ENCODE peak calls at places on chromosomes 13 and 19, in eight cellular contexts. One of them, this sample, is unnamed.

GRCh38 chr19:2800506-2800905 is 15.2 kb downstream of the THOP1 start:
- DNase-seq in psoas muscle: no peak
- DNase-seq in stimulated activated CD4-positive, alpha-beta T cell treated with anti-CD3 and anti-CD28 coated beads, Interleukin-1b, Interleukin-23, amount 100 ng/mL, for 24 hours: no peak
- DNase-seq in CD4-positive, alpha-beta memory T cell: no peak
- DNase-seq in kidney glomerular epithelial cell: no peak
- DNase-seq in NCI-H2081: no peak
- DNase-seq in NB4: no peak
- DNase-seq in stimulated activated CD8-positive, alpha-beta memory T cell treated with anti-CD3 and anti-CD28 coated beads, Interleukin-12 subunit alpha, Interleukin-12 subunit beta, amount 100 ng/mL, for 1 hour: no peak
- DNase-seq in this sample: no peak

GRCh38 chr13:84297246-84297645 is 415.0 kb upstream of the SLITRK1 start:
- DNase-seq in psoas muscle: no peak
- DNase-seq in stimulated activated CD4-positive, alpha-beta T cell treated with anti-CD3 and anti-CD28 coated beads, Interleukin-1b, Interleukin-23, amount 100 ng/mL, for 24 hours: no peak
- DNase-seq in CD4-positive, alpha-beta memory T cell: no peak
- DNase-seq in kidney glomerular epithelial cell: no peak
- DNase-seq in NCI-H2081: no peak
- DNase-seq in NB4: no peak
- DNase-seq in stimulated activated CD8-positive, alpha-beta memory T cell treated with anti-CD3 and anti-CD28 coated beads, Interleukin-12 subunit alpha, Interleukin-12 subunit beta, amount 100 ng/mL, for 1 hour: no peak
- DNase-seq in this sample: no peak

GRCh38 chr19:52291781-52292180 is 5.2 kb upstream of the ZNF480 start:
- DNase-seq in psoas muscle: no peak
- DNase-seq in stimulated activated CD4-positive, alpha-beta T cell treated with anti-CD3 and anti-CD28 coated beads, Interleukin-1b, Interleukin-23, amount 100 ng/mL, for 24 hours: no peak
- DNase-seq in CD4-positive, alpha-beta memory T cell: no peak
- DNase-seq in kidney glomerular epithelial cell: no peak
- DNase-seq in NCI-H2081: no peak
- DNase-seq in NB4: no peak
- DNase-seq in stimulated activated CD8-positive, alpha-beta memory T cell treated with anti-CD3 and anti-CD28 coated beads, Interleukin-12 subunit alpha, Interleukin-12 subunit beta, amount 100 ng/mL, for 1 hour: no peak
- DNase-seq in this sample: no peak

GRCh38 chr13:59494560-59494970 is 669.2 kb downstream of the DIAPH3 start:
- DNase-seq in psoas muscle: no peak
- DNase-seq in stimulated activated CD4-positive, alpha-beta T cell treated with anti-CD3 and anti-CD28 coated beads, Interleukin-1b, Interleukin-23, amount 100 ng/mL, for 24 hours: no peak
- DNase-seq in CD4-positive, alpha-beta memory T cell: no peak
- DNase-seq in kidney glomerular epithelial cell: peak; percentile 61
- DNase-seq in NCI-H2081: no peak
- DNase-seq in NB4: no peak
- DNase-seq in stimulated activated CD8-positive, alpha-beta memory T cell treated with anti-CD3 and anti-CD28 coated beads, Interleukin-12 subunit alpha, Interleukin-12 subunit beta, amount 100 ng/mL, for 1 hour: no peak
- DNase-seq in this sample: no peak

GRCh38 chr19:5673752-5674151 is 6.6 kb downstream of the MICOS13 start:
- DNase-seq in psoas muscle: no peak
- DNase-seq in stimulated activated CD4-positive, alpha-beta T cell treated with anti-CD3 and anti-CD28 coated beads, Interleukin-1b, Interleukin-23, amount 100 ng/mL, for 24 hours: no peak
- DNase-seq in CD4-positive, alpha-beta memory T cell: no peak
- DNase-seq in kidney glomerular epithelial cell: no peak
- DNase-seq in NCI-H2081: no peak
- DNase-seq in NB4: no peak
- DNase-seq in stimulated activated CD8-positive, alpha-beta memory T cell treated with anti-CD3 and anti-CD28 coated beads, Interleukin-12 subunit alpha, Interleukin-12 subunit beta, amount 100 ng/mL, for 1 hour: no peak
- DNase-seq in this sample: no peak

GRCh38 chr19:47176071-47176626 is 45.5 kb downstream of the SAE1 start:
- DNase-seq in psoas muscle: no peak
- DNase-seq in stimulated activated CD4-positive, alpha-beta T cell treated with anti-CD3 and anti-CD28 coated beads, Interleukin-1b, Interleukin-23, amount 100 ng/mL, for 24 hours: no peak
- DNase-seq in CD4-positive, alpha-beta memory T cell: no peak
- DNase-seq in kidney glomerular epithelial cell: no peak
- DNase-seq in NCI-H2081: no peak
- DNase-seq in NB4: no peak
- DNase-seq in stimulated activated CD8-positive, alpha-beta memory T cell treated with anti-CD3 and anti-CD28 coated beads, Interleukin-12 subunit alpha, Interleukin-12 subunit beta, amount 100 ng/mL, for 1 hour: no peak
- DNase-seq in this sample: no peak

GRCh38 chr19:8391274-8392016 is 1.3 kb downstream of the RAB11B start:
- DNase-seq in psoas muscle: peak; percentile 60
- DNase-seq in stimulated activated CD4-positive, alpha-beta T cell treated with anti-CD3 and anti-CD28 coated beads, Interleukin-1b, Interleukin-23, amount 100 ng/mL, for 24 hours: no peak
- DNase-seq in CD4-positive, alpha-beta memory T cell: no peak
- DNase-seq in kidney glomerular epithelial cell: no peak
- DNase-seq in NCI-H2081: no peak
- DNase-seq in NB4: peak; percentile 47
- DNase-seq in stimulated activated CD8-positive, alpha-beta memory T cell treated with anti-CD3 and anti-CD28 coated beads, Interleukin-12 subunit alpha, Interleukin-12 subunit beta, amount 100 ng/mL, for 1 hour: no peak
- DNase-seq in this sample: no peak

GRCh38 chr19:1257475-1258160 is 9.2 kb downstream of the MIDN start:
- DNase-seq in psoas muscle: no peak
- DNase-seq in stimulated activated CD4-positive, alpha-beta T cell treated with anti-CD3 and anti-CD28 coated beads, Interleukin-1b, Interleukin-23, amount 100 ng/mL, for 24 hours: no peak
- DNase-seq in CD4-positive, alpha-beta memory T cell: no peak
- DNase-seq in kidney glomerular epithelial cell: no peak
- DNase-seq in NCI-H2081: no peak
- DNase-seq in NB4: no peak
- DNase-seq in stimulated activated CD8-positive, alpha-beta memory T cell treated with anti-CD3 and anti-CD28 coated beads, Interleukin-12 subunit alpha, Interleukin-12 subunit beta, amount 100 ng/mL, for 1 hour: no peak
- DNase-seq in this sample: no peak

GRCh38 chr13:111047326-111047725 is 67.8 kb upstream of the ARHGEF7 start:
- DNase-seq in psoas muscle: no peak
- DNase-seq in stimulated activated CD4-positive, alpha-beta T cell treated with anti-CD3 and anti-CD28 coated beads, Interleukin-1b, Interleukin-23, amount 100 ng/mL, for 24 hours: no peak
- DNase-seq in CD4-positive, alpha-beta memory T cell: no peak
- DNase-seq in kidney glomerular epithelial cell: no peak
- DNase-seq in NCI-H2081: no peak
- DNase-seq in NB4: no peak
- DNase-seq in stimulated activated CD8-positive, alpha-beta memory T cell treated with anti-CD3 and anti-CD28 coated beads, Interleukin-12 subunit alpha, Interleukin-12 subunit beta, amount 100 ng/mL, for 1 hour: no peak
- DNase-seq in this sample: no peak

GRCh38 chr13:98324105-98324504 is 147.0 kb upstream of the RNF113B start:
- DNase-seq in psoas muscle: no peak
- DNase-seq in stimulated activated CD4-positive, alpha-beta T cell treated with anti-CD3 and anti-CD28 coated beads, Interleukin-1b, Interleukin-23, amount 100 ng/mL, for 24 hours: no peak
- DNase-seq in CD4-positive, alpha-beta memory T cell: no peak
- DNase-seq in kidney glomerular epithelial cell: no peak
- DNase-seq in NCI-H2081: peak; percentile 73
- DNase-seq in NB4: no peak
- DNase-seq in stimulated activated CD8-positive, alpha-beta memory T cell treated with anti-CD3 and anti-CD28 coated beads, Interleukin-12 subunit alpha, Interleukin-12 subunit beta, amount 100 ng/mL, for 1 hour: no peak
- DNase-seq in this sample: no peak

GRCh38 chr13:98301721-98302120 is 124.7 kb upstream of the RNF113B start:
- DNase-seq in psoas muscle: no peak
- DNase-seq in stimulated activated CD4-positive, alpha-beta T cell treated with anti-CD3 and anti-CD28 coated beads, Interleukin-1b, Interleukin-23, amount 100 ng/mL, for 24 hours: no peak
- DNase-seq in CD4-positive, alpha-beta memory T cell: no peak
- DNase-seq in kidney glomerular epithelial cell: no peak
- DNase-seq in NCI-H2081: no peak
- DNase-seq in NB4: no peak
- DNase-seq in stimulated activated CD8-positive, alpha-beta memory T cell treated with anti-CD3 and anti-CD28 coated beads, Interleukin-12 subunit alpha, Interleukin-12 subunit beta, amount 100 ng/mL, for 1 hour: no peak
- DNase-seq in this sample: no peak

GRCh38 chr19:55086730-55087541 is 11.3 kb downstream of the EPS8L1 start:
- DNase-seq in psoas muscle: peak; percentile 96
- DNase-seq in stimulated activated CD4-positive, alpha-beta T cell treated with anti-CD3 and anti-CD28 coated beads, Interleukin-1b, Interleukin-23, amount 100 ng/mL, for 24 hours: no peak
- DNase-seq in CD4-positive, alpha-beta memory T cell: no peak
- DNase-seq in kidney glomerular epithelial cell: peak; percentile 85
- DNase-seq in NCI-H2081: peak; percentile 23
- DNase-seq in NB4: no peak
- DNase-seq in stimulated activated CD8-positive, alpha-beta memory T cell treated with anti-CD3 and anti-CD28 coated beads, Interleukin-12 subunit alpha, Interleukin-12 subunit beta, amount 100 ng/mL, for 1 hour: no peak
- DNase-seq in this sample: no peak

GRCh38 chr19:2101417-2102335 is 5.0 kb downstream of the IZUMO4 start:
- DNase-seq in psoas muscle: no peak
- DNase-seq in stimulated activated CD4-positive, alpha-beta T cell treated with anti-CD3 and anti-CD28 coated beads, Interleukin-1b, Interleukin-23, amount 100 ng/mL, for 24 hours: no peak
- DNase-seq in CD4-positive, alpha-beta memory T cell: no peak
- DNase-seq in kidney glomerular epithelial cell: no peak
- DNase-seq in NCI-H2081: no peak
- DNase-seq in NB4: no peak
- DNase-seq in stimulated activated CD8-positive, alpha-beta memory T cell treated with anti-CD3 and anti-CD28 coated beads, Interleukin-12 subunit alpha, Interleukin-12 subunit beta, amount 100 ng/mL, for 1 hour: no peak
- DNase-seq in this sample: no peak

GRCh38 chr13:46389985-46390384 is 2.9 kb upstream of the RUBCNL start:
- DNase-seq in psoas muscle: peak; percentile 46
- DNase-seq in stimulated activated CD4-positive, alpha-beta T cell treated with anti-CD3 and anti-CD28 coated beads, Interleukin-1b, Interleukin-23, amount 100 ng/mL, for 24 hours: no peak
- DNase-seq in CD4-positive, alpha-beta memory T cell: peak; percentile 6
- DNase-seq in kidney glomerular epithelial cell: peak; percentile 41
- DNase-seq in NCI-H2081: no peak
- DNase-seq in NB4: peak; percentile 79
- DNase-seq in stimulated activated CD8-positive, alpha-beta memory T cell treated with anti-CD3 and anti-CD28 coated beads, Interleukin-12 subunit alpha, Interleukin-12 subunit beta, amount 100 ng/mL, for 1 hour: no peak
- DNase-seq in this sample: peak; percentile 64

GRCh38 chr19:43589277-43589676 is 6.7 kb downstream of the IRGQ start:
- DNase-seq in psoas muscle: no peak
- DNase-seq in stimulated activated CD4-positive, alpha-beta T cell treated with anti-CD3 and anti-CD28 coated beads, Interleukin-1b, Interleukin-23, amount 100 ng/mL, for 24 hours: no peak
- DNase-seq in CD4-positive, alpha-beta memory T cell: no peak
- DNase-seq in kidney glomerular epithelial cell: no peak
- DNase-seq in NCI-H2081: no peak
- DNase-seq in NB4: no peak
- DNase-seq in stimulated activated CD8-positive, alpha-beta memory T cell treated with anti-CD3 and anti-CD28 coated beads, Interleukin-12 subunit alpha, Interleukin-12 subunit beta, amount 100 ng/mL, for 1 hour: no peak
- DNase-seq in this sample: no peak

GRCh38 chr19:29528350-29528945 is 2.7 kb downstream of the VSTM2B start:
- DNase-seq in psoas muscle: peak; percentile 55
- DNase-seq in stimulated activated CD4-positive, alpha-beta T cell treated with anti-CD3 and anti-CD28 coated beads, Interleukin-1b, Interleukin-23, amount 100 ng/mL, for 24 hours: peak; percentile 29
- DNase-seq in CD4-positive, alpha-beta memory T cell: peak; percentile 11
- DNase-seq in kidney glomerular epithelial cell: peak; percentile 26
- DNase-seq in NCI-H2081: peak; percentile 2
- DNase-seq in NB4: peak; percentile 85
- DNase-seq in stimulated activated CD8-positive, alpha-beta memory T cell treated with anti-CD3 and anti-CD28 coated beads, Interleukin-12 subunit alpha, Interleukin-12 subunit beta, amount 100 ng/mL, for 1 hour: peak; percentile 11
- DNase-seq in this sample: no peak

GRCh38 chr13:105703843-105704242 is 831.6 kb downstream of the EFNB2 start:
- DNase-seq in psoas muscle: no peak
- DNase-seq in stimulated activated CD4-positive, alpha-beta T cell treated with anti-CD3 and anti-CD28 coated beads, Interleukin-1b, Interleukin-23, amount 100 ng/mL, for 24 hours: no peak
- DNase-seq in CD4-positive, alpha-beta memory T cell: no peak
- DNase-seq in kidney glomerular epithelial cell: no peak
- DNase-seq in NCI-H2081: no peak
- DNase-seq in NB4: no peak
- DNase-seq in stimulated activated CD8-positive, alpha-beta memory T cell treated with anti-CD3 and anti-CD28 coated beads, Interleukin-12 subunit alpha, Interleukin-12 subunit beta, amount 100 ng/mL, for 1 hour: no peak
- DNase-seq in this sample: no peak

GRCh38 chr19:10510301-10510802 is 6.9 kb downstream of the S1PR5 start:
- DNase-seq in psoas muscle: no peak
- DNase-seq in stimulated activated CD4-positive, alpha-beta T cell treated with anti-CD3 and anti-CD28 coated beads, Interleukin-1b, Interleukin-23, amount 100 ng/mL, for 24 hours: no peak
- DNase-seq in CD4-positive, alpha-beta memory T cell: peak; percentile 53
- DNase-seq in kidney glomerular epithelial cell: no peak
- DNase-seq in NCI-H2081: no peak
- DNase-seq in NB4: peak; percentile 67
- DNase-seq in stimulated activated CD8-positive, alpha-beta memory T cell treated with anti-CD3 and anti-CD28 coated beads, Interleukin-12 subunit alpha, Interleukin-12 subunit beta, amount 100 ng/mL, for 1 hour: no peak
- DNase-seq in this sample: peak; percentile 47

GRCh38 chr13:42970824-42971669 is 21.0 kb downstream of the EPSTI1 start:
- DNase-seq in psoas muscle: no peak
- DNase-seq in stimulated activated CD4-positive, alpha-beta T cell treated with anti-CD3 and anti-CD28 coated beads, Interleukin-1b, Interleukin-23, amount 100 ng/mL, for 24 hours: no peak
- DNase-seq in CD4-positive, alpha-beta memory T cell: peak; percentile 50
- DNase-seq in kidney glomerular epithelial cell: peak; percentile 10
- DNase-seq in NCI-H2081: peak; percentile 20
- DNase-seq in NB4: peak; percentile 67
- DNase-seq in stimulated activated CD8-positive, alpha-beta memory T cell treated with anti-CD3 and anti-CD28 coated beads, Interleukin-12 subunit alpha, Interleukin-12 subunit beta, amount 100 ng/mL, for 1 hour: peak; percentile 19
- DNase-seq in this sample: peak; percentile 53

GRCh38 chr19:38391911-38392464 is 3.5 kb downstream of the SPRED3 start:
- DNase-seq in psoas muscle: no peak
- DNase-seq in stimulated activated CD4-positive, alpha-beta T cell treated with anti-CD3 and anti-CD28 coated beads, Interleukin-1b, Interleukin-23, amount 100 ng/mL, for 24 hours: no peak
- DNase-seq in CD4-positive, alpha-beta memory T cell: no peak
- DNase-seq in kidney glomerular epithelial cell: no peak
- DNase-seq in NCI-H2081: no peak
- DNase-seq in NB4: no peak
- DNase-seq in stimulated activated CD8-positive, alpha-beta memory T cell treated with anti-CD3 and anti-CD28 coated beads, Interleukin-12 subunit alpha, Interleukin-12 subunit beta, amount 100 ng/mL, for 1 hour: no peak
- DNase-seq in this sample: no peak

GRCh38 chr19:29277107-29277506 is 64.2 kb upstream of the UQCRFS1 start:
- DNase-seq in psoas muscle: no peak
- DNase-seq in stimulated activated CD4-positive, alpha-beta T cell treated with anti-CD3 and anti-CD28 coated beads, Interleukin-1b, Interleukin-23, amount 100 ng/mL, for 24 hours: no peak
- DNase-seq in CD4-positive, alpha-beta memory T cell: peak; percentile 66
- DNase-seq in kidney glomerular epithelial cell: no peak
- DNase-seq in NCI-H2081: no peak
- DNase-seq in NB4: peak; percentile 87
- DNase-seq in stimulated activated CD8-positive, alpha-beta memory T cell treated with anti-CD3 and anti-CD28 coated beads, Interleukin-12 subunit alpha, Interleukin-12 subunit beta, amount 100 ng/mL, for 1 hour: peak; percentile 23
- DNase-seq in this sample: peak; percentile 65

GRCh38 chr13:53121131-53121773 is 92.6 kb downstream of the OLFM4 start:
- DNase-seq in psoas muscle: no peak
- DNase-seq in stimulated activated CD4-positive, alpha-beta T cell treated with anti-CD3 and anti-CD28 coated beads, Interleukin-1b, Interleukin-23, amount 100 ng/mL, for 24 hours: no peak
- DNase-seq in CD4-positive, alpha-beta memory T cell: no peak
- DNase-seq in kidney glomerular epithelial cell: no peak
- DNase-seq in NCI-H2081: no peak
- DNase-seq in NB4: no peak
- DNase-seq in stimulated activated CD8-positive, alpha-beta memory T cell treated with anti-CD3 and anti-CD28 coated beads, Interleukin-12 subunit alpha, Interleukin-12 subunit beta, amount 100 ng/mL, for 1 hour: no peak
- DNase-seq in this sample: no peak

GRCh38 chr19:41029524-41030432 is 38.7 kb downstream of the CYP2B6 start:
- DNase-seq in psoas muscle: no peak
- DNase-seq in stimulated activated CD4-positive, alpha-beta T cell treated with anti-CD3 and anti-CD28 coated beads, Interleukin-1b, Interleukin-23, amount 100 ng/mL, for 24 hours: no peak
- DNase-seq in CD4-positive, alpha-beta memory T cell: no peak
- DNase-seq in kidney glomerular epithelial cell: no peak
- DNase-seq in NCI-H2081: no peak
- DNase-seq in NB4: no peak
- DNase-seq in stimulated activated CD8-positive, alpha-beta memory T cell treated with anti-CD3 and anti-CD28 coated beads, Interleukin-12 subunit alpha, Interleukin-12 subunit beta, amount 100 ng/mL, for 1 hour: no peak
- DNase-seq in this sample: no peak

GRCh38 chr13:68185767-68186166 is 955.6 kb upstream of the PCDH9 start:
- DNase-seq in psoas muscle: no peak
- DNase-seq in stimulated activated CD4-positive, alpha-beta T cell treated with anti-CD3 and anti-CD28 coated beads, Interleukin-1b, Interleukin-23, amount 100 ng/mL, for 24 hours: no peak
- DNase-seq in CD4-positive, alpha-beta memory T cell: no peak
- DNase-seq in kidney glomerular epithelial cell: no peak
- DNase-seq in NCI-H2081: no peak
- DNase-seq in NB4: no peak
- DNase-seq in stimulated activated CD8-positive, alpha-beta memory T cell treated with anti-CD3 and anti-CD28 coated beads, Interleukin-12 subunit alpha, Interleukin-12 subunit beta, amount 100 ng/mL, for 1 hour: no peak
- DNase-seq in this sample: no peak

GRCh38 chr19:41927810-41928192 is 448 bp downstream of the ERFL start:
- DNase-seq in psoas muscle: no peak
- DNase-seq in stimulated activated CD4-positive, alpha-beta T cell treated with anti-CD3 and anti-CD28 coated beads, Interleukin-1b, Interleukin-23, amount 100 ng/mL, for 24 hours: no peak
- DNase-seq in CD4-positive, alpha-beta memory T cell: no peak
- DNase-seq in kidney glomerular epithelial cell: no peak
- DNase-seq in NCI-H2081: no peak
- DNase-seq in NB4: no peak
- DNase-seq in stimulated activated CD8-positive, alpha-beta memory T cell treated with anti-CD3 and anti-CD28 coated beads, Interleukin-12 subunit alpha, Interleukin-12 subunit beta, amount 100 ng/mL, for 1 hour: no peak
- DNase-seq in this sample: peak; percentile 70

GRCh38 chr13:43583331-43583730 is 203.4 kb downstream of the ENOX1 start:
- DNase-seq in psoas muscle: no peak
- DNase-seq in stimulated activated CD4-positive, alpha-beta T cell treated with anti-CD3 and anti-CD28 coated beads, Interleukin-1b, Interleukin-23, amount 100 ng/mL, for 24 hours: no peak
- DNase-seq in CD4-positive, alpha-beta memory T cell: no peak
- DNase-seq in kidney glomerular epithelial cell: no peak
- DNase-seq in NCI-H2081: no peak
- DNase-seq in NB4: no peak
- DNase-seq in stimulated activated CD8-positive, alpha-beta memory T cell treated with anti-CD3 and anti-CD28 coated beads, Interleukin-12 subunit alpha, Interleukin-12 subunit beta, amount 100 ng/mL, for 1 hour: no peak
- DNase-seq in this sample: no peak

GRCh38 chr13:106083620-106084350 is 451.7 kb downstream of the EFNB2 start:
- DNase-seq in psoas muscle: no peak
- DNase-seq in stimulated activated CD4-positive, alpha-beta T cell treated with anti-CD3 and anti-CD28 coated beads, Interleukin-1b, Interleukin-23, amount 100 ng/mL, for 24 hours: no peak
- DNase-seq in CD4-positive, alpha-beta memory T cell: no peak
- DNase-seq in kidney glomerular epithelial cell: peak; percentile 38
- DNase-seq in NCI-H2081: peak; percentile 32
- DNase-seq in NB4: peak; percentile 43
- DNase-seq in stimulated activated CD8-positive, alpha-beta memory T cell treated with anti-CD3 and anti-CD28 coated beads, Interleukin-12 subunit alpha, Interleukin-12 subunit beta, amount 100 ng/mL, for 1 hour: no peak
- DNase-seq in this sample: no peak

GRCh38 chr19:37997911-37998344 is 90.9 kb downstream of the SIPA1L3 start:
- DNase-seq in psoas muscle: no peak
- DNase-seq in stimulated activated CD4-positive, alpha-beta T cell treated with anti-CD3 and anti-CD28 coated beads, Interleukin-1b, Interleukin-23, amount 100 ng/mL, for 24 hours: no peak
- DNase-seq in CD4-positive, alpha-beta memory T cell: no peak
- DNase-seq in kidney glomerular epithelial cell: peak; percentile 81
- DNase-seq in NCI-H2081: no peak
- DNase-seq in NB4: peak; percentile 46
- DNase-seq in stimulated activated CD8-positive, alpha-beta memory T cell treated with anti-CD3 and anti-CD28 coated beads, Interleukin-12 subunit alpha, Interleukin-12 subunit beta, amount 100 ng/mL, for 1 hour: no peak
- DNase-seq in this sample: no peak

GRCh38 chr19:3538258-3538929 is 580 bp upstream of the TEKTIP1 start:
- DNase-seq in psoas muscle: no peak
- DNase-seq in stimulated activated CD4-positive, alpha-beta T cell treated with anti-CD3 and anti-CD28 coated beads, Interleukin-1b, Interleukin-23, amount 100 ng/mL, for 24 hours: no peak
- DNase-seq in CD4-positive, alpha-beta memory T cell: no peak
- DNase-seq in kidney glomerular epithelial cell: no peak
- DNase-seq in NCI-H2081: no peak
- DNase-seq in NB4: no peak
- DNase-seq in stimulated activated CD8-positive, alpha-beta memory T cell treated with anti-CD3 and anti-CD28 coated beads, Interleukin-12 subunit alpha, Interleukin-12 subunit beta, amount 100 ng/mL, for 1 hour: no peak
- DNase-seq in this sample: no peak

GRCh38 chr19:44548736-44549135 is 19.3 kb upstream of the CEACAM20 start:
- DNase-seq in psoas muscle: no peak
- DNase-seq in stimulated activated CD4-positive, alpha-beta T cell treated with anti-CD3 and anti-CD28 coated beads, Interleukin-1b, Interleukin-23, amount 100 ng/mL, for 24 hours: no peak
- DNase-seq in CD4-positive, alpha-beta memory T cell: no peak
- DNase-seq in kidney glomerular epithelial cell: peak; percentile 66
- DNase-seq in NCI-H2081: no peak
- DNase-seq in NB4: no peak
- DNase-seq in stimulated activated CD8-positive, alpha-beta memory T cell treated with anti-CD3 and anti-CD28 coated beads, Interleukin-12 subunit alpha, Interleukin-12 subunit beta, amount 100 ng/mL, for 1 hour: no peak
- DNase-seq in this sample: no peak

GRCh38 chr13:84137292-84137691 is 255.0 kb upstream of the SLITRK1 start:
- DNase-seq in psoas muscle: no peak
- DNase-seq in stimulated activated CD4-positive, alpha-beta T cell treated with anti-CD3 and anti-CD28 coated beads, Interleukin-1b, Interleukin-23, amount 100 ng/mL, for 24 hours: no peak
- DNase-seq in CD4-positive, alpha-beta memory T cell: peak; percentile 75
- DNase-seq in kidney glomerular epithelial cell: no peak
- DNase-seq in NCI-H2081: no peak
- DNase-seq in NB4: peak; percentile 62
- DNase-seq in stimulated activated CD8-positive, alpha-beta memory T cell treated with anti-CD3 and anti-CD28 coated beads, Interleukin-12 subunit alpha, Interleukin-12 subunit beta, amount 100 ng/mL, for 1 hour: peak; percentile 22
- DNase-seq in this sample: peak; percentile 87

GRCh38 chr13:71028884-71029283 is 838.1 kb downstream of the DACH1 start:
- DNase-seq in psoas muscle: no peak
- DNase-seq in stimulated activated CD4-positive, alpha-beta T cell treated with anti-CD3 and anti-CD28 coated beads, Interleukin-1b, Interleukin-23, amount 100 ng/mL, for 24 hours: no peak
- DNase-seq in CD4-positive, alpha-beta memory T cell: no peak
- DNase-seq in kidney glomerular epithelial cell: no peak
- DNase-seq in NCI-H2081: no peak
- DNase-seq in NB4: no peak
- DNase-seq in stimulated activated CD8-positive, alpha-beta memory T cell treated with anti-CD3 and anti-CD28 coated beads, Interleukin-12 subunit alpha, Interleukin-12 subunit beta, amount 100 ng/mL, for 1 hour: no peak
- DNase-seq in this sample: no peak

GRCh38 chr13:97116754-97117153 is 105.4 kb upstream of the MBNL2 start:
- DNase-seq in psoas muscle: no peak
- DNase-seq in stimulated activated CD4-positive, alpha-beta T cell treated with anti-CD3 and anti-CD28 coated beads, Interleukin-1b, Interleukin-23, amount 100 ng/mL, for 24 hours: no peak
- DNase-seq in CD4-positive, alpha-beta memory T cell: no peak
- DNase-seq in kidney glomerular epithelial cell: peak; percentile 42
- DNase-seq in NCI-H2081: no peak
- DNase-seq in NB4: no peak
- DNase-seq in stimulated activated CD8-positive, alpha-beta memory T cell treated with anti-CD3 and anti-CD28 coated beads, Interleukin-12 subunit alpha, Interleukin-12 subunit beta, amount 100 ng/mL, for 1 hour: no peak
- DNase-seq in this sample: no peak

GRCh38 chr19:38676023-38676877 is 28.8 kb downstream of the ACTN4 start:
- DNase-seq in psoas muscle: peak; percentile 63
- DNase-seq in stimulated activated CD4-positive, alpha-beta T cell treated with anti-CD3 and anti-CD28 coated beads, Interleukin-1b, Interleukin-23, amount 100 ng/mL, for 24 hours: no peak
- DNase-seq in CD4-positive, alpha-beta memory T cell: no peak
- DNase-seq in kidney glomerular epithelial cell: peak; percentile 54
- DNase-seq in NCI-H2081: no peak
- DNase-seq in NB4: peak; percentile 74
- DNase-seq in stimulated activated CD8-positive, alpha-beta memory T cell treated with anti-CD3 and anti-CD28 coated beads, Interleukin-12 subunit alpha, Interleukin-12 subunit beta, amount 100 ng/mL, for 1 hour: no peak
- DNase-seq in this sample: no peak

This sample was measured in DND-41.